ENCODE peak calls at places on chromosomes 11 and 22, in nine cellular contexts. V is IMR-90, T is K562, R is left ventricle myocardium inferior, Q is heart right ventricle, H is PC-9, S is SK-N-SH, Y is left lung, F is body of pancreas. G is an unnamed sample.

GRCh38 chr11:77269484-77270123 is 31.9 kb downstream of the GDPD4 start:
- DNase-seq in V (peak; percentile 65), T (no peak), R (no peak), Q (no peak), H (peak; percentile 33), S (no peak), Y (no peak), F (no peak), G (no peak)

GRCh38 chr11:36478700-36479329 is 31.3 kb downstream of the TRAF6 start:
- DNase-seq in V (peak; percentile 59), T (no peak), R (no peak), Q (peak; percentile 62), H (peak; percentile 51), S (peak; percentile 45), Y (no peak), F (no peak), G (no peak)

GRCh38 chr11:6833329-6833728 is 12.2 kb upstream of the OR10A5 start:
- DNase-seq in V (no peak), T (no peak), R (no peak), Q (no peak), H (no peak), S (no peak), Y (no peak), F (no peak), G (no peak)

GRCh38 chr11:106137061-106137460 is 59.6 kb downstream of the AASDHPPT start:
- DNase-seq in V (no peak), T (no peak), R (no peak), Q (no peak), H (peak; percentile 43), S (no peak), Y (no peak), F (no peak), G (no peak)

GRCh38 chr11:1397146-1397861 is 7.6 kb downstream of the BRSK2 start:
- DNase-seq in V (no peak), T (no peak), R (no peak), Q (no peak), H (no peak), S (no peak), Y (peak; percentile 72), F (peak; percentile 10), G (no peak)

GRCh38 chr11:19967796-19968195 is 192.5 kb downstream of the DBX1 start:
- DNase-seq in V (no peak), T (no peak), R (no peak), Q (no peak), H (peak; percentile 66), S (no peak), Y (no peak), F (no peak), G (no peak)

GRCh38 chr22:37241351-37242142 is 2.5 kb downstream of the RAC2 start:
- DNase-seq in V (no peak), T (no peak), R (no peak), Q (no peak), H (no peak), S (peak; percentile 18), Y (peak; percentile 87), F (no peak), G (peak; percentile 61)

GRCh38 chr11:9736365-9736764 is 72.5 kb downstream of the SWAP70 start:
- DNase-seq in V (no peak), T (no peak), R (no peak), Q (no peak), H (no peak), S (no peak), Y (no peak), F (no peak), G (no peak)

GRCh38 chr22:17346578-17346977 is 22.7 kb upstream of the CECR2 start:
- DNase-seq in V (no peak), T (no peak), R (no peak), Q (no peak), H (no peak), S (no peak), Y (no peak), F (no peak), G (no peak)

GRCh38 chr11:126158054-126158791 is 53.2 kb downstream of the RPUSD4 start:
- DNase-seq in V (no peak), T (no peak), R (no peak), Q (no peak), H (no peak), S (no peak), Y (no peak), F (no peak), G (peak; percentile 74)

GRCh38 chr22:19359554-19360299 is 68.2 kb upstream of the CLTCL1 start:
- DNase-seq in V (no peak), T (no peak), R (no peak), Q (no peak), H (no peak), S (no peak), Y (no peak), F (no peak), G (no peak)

GRCh38 chr11:130121430-130121978 is 38.1 kb upstream of the ST14 start:
- DNase-seq in V (peak; percentile 81), T (no peak), R (no peak), Q (no peak), H (no peak), S (no peak), Y (no peak), F (no peak), G (no peak)

GRCh38 chr11:111400595-111400994 is 21.5 kb upstream of the POU2AF1 start:
- DNase-seq in V (no peak), T (no peak), R (no peak), Q (no peak), H (no peak), S (no peak), Y (no peak), F (no peak), G (no peak)

GRCh38 chr11:22084564-22084963 is 108.3 kb upstream of the ANO5 start:
- DNase-seq in V (no peak), T (no peak), R (no peak), Q (no peak), H (no peak), S (no peak), Y (no peak), F (no peak), G (no peak)

GRCh38 chr11:404551-405264 is 10.1 kb downstream of the SIGIRR start:
- DNase-seq in V (no peak), T (no peak), R (no peak), Q (no peak), H (no peak), S (no peak), Y (no peak), F (no peak), G (no peak)

GRCh38 chr22:19775496-19776325 is 15.1 kb downstream of the TBX1 start:
- DNase-seq in V (no peak), T (no peak), R (peak; percentile 3), Q (no peak), H (no peak), S (no peak), Y (peak; percentile 47), F (no peak), G (no peak)

GRCh38 chr11:117523680-117524079 is 196.0 kb downstream of the CEP164 start:
- DNase-seq in V (peak; percentile 58), T (no peak), R (no peak), Q (no peak), H (no peak), S (no peak), Y (no peak), F (no peak), G (no peak)

GRCh38 chr22:33923660-33924246 is 3.5 kb upstream of the LARGE1 start:
- DNase-seq in V (peak; percentile 74), T (peak; percentile 28), R (no peak), Q (peak; percentile 74), H (peak; percentile 55), S (peak; percentile 60), Y (no peak), F (peak; percentile 74), G (peak; percentile 64)

GRCh38 chr11:128302425-128303186 is 284.8 kb downstream of the ETS1 start:
- DNase-seq in V (no peak), T (no peak), R (no peak), Q (no peak), H (no peak), S (peak; percentile 25), Y (no peak), F (no peak), G (no peak)

GRCh38 chr11:93772123-93772522 is 12.0 kb upstream of the MED17 start:
- DNase-seq in V (peak; percentile 32), T (no peak), R (no peak), Q (no peak), H (no peak), S (no peak), Y (no peak), F (no peak), G (no peak)

GRCh38 chr22:28949788-28950187 is 66.4 kb downstream of the ZNRF3 start:
- DNase-seq in V (peak; percentile 67), T (no peak), R (no peak), Q (no peak), H (peak; percentile 46), S (no peak), Y (no peak), F (no peak), G (no peak)

GRCh38 chr11:16792426-16792825 is 54.0 kb downstream of the C11orf58 start:
- DNase-seq in V (no peak), T (no peak), R (no peak), Q (no peak), H (no peak), S (no peak), Y (no peak), F (no peak), G (no peak)
- H3K4me1 ChIP-seq in V (peaks cover 6% of the 10 kb centered on the region), T (no peaks in the 10 kb centered on the region), R (peaks cover 48% of the 10 kb centered on the region), Q (no peaks in the 10 kb centered on the region), H (peaks cover 41% of the 10 kb centered on the region), S (no peaks in the 10 kb centered on the region), Y (peaks cover 67% of the 10 kb centered on the region), F (peaks cover 3% of the 10 kb centered on the region), G (no peaks in the 10 kb centered on the region)

GRCh38 chr22:44888491-44888941 is 121.3 kb downstream of the PHF21B start:
- DNase-seq in V (no peak), T (no peak), R (no peak), Q (no peak), H (no peak), S (no peak), Y (no peak), F (no peak), G (no peak)
- H3K36me3 ChIP-seq in V (no peaks in the 10 kb centered on the region), T (no peaks in the 10 kb centered on the region), R (no peaks in the 10 kb centered on the region), Q (no peaks in the 10 kb centered on the region), H (no peaks in the 10 kb centered on the region), S (no peaks in the 10 kb centered on the region), Y (no peaks in the 10 kb centered on the region), F (no peaks in the 10 kb centered on the region), G (no peaks in the 10 kb centered on the region)

GRCh38 chr11:64317961-64318693 is at the start of gene PRDX5:
- DNase-seq in V (peak; percentile 94), T (peak; percentile 94), R (peak; percentile 96), Q (peak; percentile 96), H (peak; percentile 92), S (peak; percentile 97), Y (peak; percentile 99), F (peak; percentile 96), G (peak; percentile 91)
- TF ChIP-seq CTCF in V (peak; percentile 48), T (peak; percentile 65), R (peak; percentile 53), Q (peak; percentile 69), H (peak; percentile 39), S (peak; percentile 33), Y (no peak), F (peak; percentile 18), G (peak; percentile 43)

GRCh38 chr11:121297872-121298271 is 5.3 kb downstream of the SC5D start:
- DNase-seq in V (no peak), T (no peak), R (no peak), Q (no peak), H (no peak), S (no peak), Y (no peak), F (no peak), G (no peak)
- H3K4me1 ChIP-seq in V (no peaks in the 10 kb centered on the region), T (peaks cover 3% of the 10 kb centered on the region), R (peaks cover 36% of the 10 kb centered on the region), Q (peaks cover 12% of the 10 kb centered on the region), H (peaks cover 15% of the 10 kb centered on the region), S (no peaks in the 10 kb centered on the region), Y (peaks cover 49% of the 10 kb centered on the region), F (peaks cover 24% of the 10 kb centered on the region), G (peaks cover 11% of the 10 kb centered on the region)

G was measured in Peyer's patch.